ENCODE peak calls at places on chromosomes 13 and 19, in six cellular contexts. F is HTR-8/SVneo, V is left colon, B is LoVo, H is anterior cingulate cortex, J is iris pigment epithelial cell. U is an unnamed sample.
A peak's percentile ranks its signal among the peaks of the same experiment; 100 is the strongest.

GRCh38 chr13:43245374-43245964 is 222.1 kb downstream of the DNAJC15 start:
- DNase-seq in F (peak; percentile 37), B (no peak), H (no peak), V (no peak), J (peak; percentile 89), U (no peak)

GRCh38 chr19:7515471-7516226 is at the start of gene ZNF358:
- DNase-seq in J (peak; percentile 44), V (peak; percentile 87), B (peak; percentile 75), H (peak; percentile 61), F (peak; percentile 88), U (no peak)

GRCh38 chr19:10660346-10660745 is 6.2 kb downstream of the ILF3 start:
- DNase-seq in V (no peak), H (no peak), F (no peak), J (no peak), B (no peak), U (no peak)

GRCh38 chr19:40717880-40718773 is 1.2 kb downstream of the ITPKC start:
- DNase-seq in B (peak; percentile 18), J (peak; percentile 31), H (no peak), F (no peak), V (peak; percentile 57), U (no peak)

GRCh38 chr19:812049-812816 is 9.5 kb downstream of the PLPPR3 start:
- DNase-seq in V (no peak), B (no peak), F (no peak), H (no peak), J (no peak), U (no peak)

GRCh38 chr13:35649162-35649561 is 172.7 kb upstream of the MAB21L1 start:
- DNase-seq in H (no peak), J (peak; percentile 22), B (no peak), F (no peak), V (no peak), U (no peak)

GRCh38 chr19:13865578-13866462 is 11.1 kb upstream of the NANOS3 start:
- DNase-seq in J (no peak), V (peak; percentile 49), B (no peak), H (no peak), F (no peak), U (no peak)

GRCh38 chr13:93144031-93144430 is 82.6 kb upstream of the GPC6 start:
- DNase-seq in V (no peak), H (no peak), B (no peak), J (no peak), F (no peak), U (no peak)

GRCh38 chr19:31140717-31141116 is 208.5 kb downstream of the TSHZ3 start:
- DNase-seq in F (peak; percentile 25), H (no peak), J (peak; percentile 58), V (no peak), B (no peak), U (peak; percentile 60)

GRCh38 chr19:3054972-3055740 is 7.1 kb downstream of the TLE5 start:
- DNase-seq in B (peak; percentile 65), F (no peak), V (no peak), J (peak; percentile 60), H (no peak), U (no peak)

GRCh38 chr19:32416749-32417469 is 11.3 kb downstream of the DPY19L3 start:
- DNase-seq in V (no peak), J (peak; percentile 35), F (no peak), H (no peak), B (no peak), U (no peak)

GRCh38 chr19:15577184-15577771 is 37.7 kb upstream of the CYP4F8 start:
- DNase-seq in H (no peak), F (no peak), J (no peak), B (no peak), V (no peak), U (no peak)

GRCh38 chr19:22784051-22784450 is at the start of gene ZNF99:
- DNase-seq in J (peak; percentile 0), H (peak; percentile 24), F (peak; percentile 15), B (no peak), V (peak; percentile 3), U (no peak)

GRCh38 chr19:55857149-55857548 is 20.8 kb downstream of the NLRP4 start:
- DNase-seq in B (no peak), J (no peak), V (no peak), F (no peak), H (no peak), U (no peak)

GRCh38 chr19:15759962-15760565 is 22.3 kb downstream of the OR10H3 start:
- DNase-seq in F (no peak), J (no peak), H (no peak), V (peak; percentile 26), B (no peak), U (no peak)

GRCh38 chr13:77696006-77696862 is 1.3 kb upstream of the SLAIN1 start:
- DNase-seq in B (no peak), J (peak; percentile 1), H (peak; percentile 23), F (no peak), V (no peak), U (no peak)

GRCh38 chr13:95707442-95708389 is 30.8 kb downstream of the DNAJC3 start:
- DNase-seq in F (no peak), B (no peak), J (no peak), V (no peak), H (no peak), U (no peak)

GRCh38 chr13:59472134-59472533 is 691.6 kb downstream of the DIAPH3 start:
- DNase-seq in V (no peak), H (no peak), J (no peak), B (no peak), F (no peak), U (peak; percentile 60)

GRCh38 chr19:38663957-38664502 is 16.6 kb downstream of the ACTN4 start:
- DNase-seq in H (peak; percentile 38), F (no peak), B (no peak), V (no peak), J (no peak), U (no peak)

GRCh38 chr13:112842343-112842856 is 126.6 kb upstream of the MCF2L start:
- DNase-seq in V (no peak), B (no peak), F (no peak), H (no peak), J (peak; percentile 6), U (no peak)

GRCh38 chr19:35621708-35622107 is 7.1 kb upstream of the RBM42 start:
- DNase-seq in V (no peak), F (no peak), H (no peak), J (no peak), B (no peak), U (no peak)

GRCh38 chr13:100890645-100891044 is 216.1 kb upstream of the TMTC4 start:
- DNase-seq in F (no peak), B (no peak), H (no peak), V (no peak), J (no peak), U (no peak)

GRCh38 chr13:40355126-40355719 is 311.2 kb downstream of the FOXO1 start:
- DNase-seq in H (no peak), F (no peak), B (no peak), V (no peak), J (no peak), U (no peak)

GRCh38 chr19:47152205-47152604 is 21.6 kb downstream of the SAE1 start:
- DNase-seq in J (no peak), H (no peak), B (no peak), V (no peak), F (no peak), U (no peak)

GRCh38 chr13:19961924-19962323 is 3.4 kb downstream of the ZMYM2 start:
- DNase-seq in V (no peak), F (no peak), J (no peak), H (no peak), B (no peak), U (no peak)

GRCh38 chr19:36688058-36688457 is 646 bp downstream of the ZNF567 start:
- DNase-seq in F (no peak), B (no peak), V (no peak), H (no peak), J (no peak), U (no peak)

GRCh38 chr13:43769552-43769951 is 17.2 kb downstream of the ENOX1 start:
- DNase-seq in H (no peak), V (no peak), F (no peak), J (no peak), B (no peak), U (no peak)

GRCh38 chr19:55809381-55810058 is 22.3 kb downstream of the NLRP11 start:
- DNase-seq in J (peak; percentile 48), B (peak; percentile 46), F (peak; percentile 46), V (peak; percentile 73), H (peak; percentile 0), U (peak; percentile 8)

GRCh38 chr13:112714772-112715569 is 25.1 kb downstream of the ATP11A start:
- DNase-seq in F (no peak), V (no peak), J (no peak), H (no peak), B (no peak), U (no peak)

GRCh38 chr13:99191900-99192399 is 8.7 kb upstream of the UBAC2 start:
- DNase-seq in B (no peak), H (no peak), F (no peak), V (peak; percentile 78), J (peak; percentile 69), U (no peak)

GRCh38 chr13:49464621-49465325 is 20.7 kb downstream of the SETDB2 start:
- DNase-seq in F (no peak), H (no peak), B (no peak), V (no peak), J (peak; percentile 76), U (no peak)